ENCODE peak calls at places on chromosomes 5 and 9, in six cellular contexts. J is BJ; V is endothelial cell of umbilical vein; L is CD8-positive, alpha-beta T cell; O is mesendoderm; T is brain microvascular endothelial cell. A is an unnamed sample.

GRCh38 chr5:33205070-33205469 is 235.7 kb upstream of the TARS1 start:
- DNase-seq in J (no peak), V (no peak), L (no peak), O (no peak), T (no peak), A (no peak)

GRCh38 chr9:26682041-26682440 is 210.6 kb downstream of the CAAP1 start:
- DNase-seq in J (no peak), V (no peak), L (no peak), O (no peak), T (no peak), A (no peak)

GRCh38 chr5:139637438-139638089 is 10.6 kb upstream of the CXXC5 start:
- DNase-seq in J (no peak), V (peak; percentile 55), L (peak; percentile 53), O (peak; percentile 89), T (no peak), A (no peak)

GRCh38 chr5:17180957-17181723 is 36.3 kb upstream of the BASP1 start:
- DNase-seq in J (peak; percentile 90), V (peak; percentile 74), L (no peak), O (peak; percentile 94), T (peak; percentile 100), A (peak; percentile 98)

GRCh38 chr5:137218896-137219295 is 280.2 kb downstream of the SPOCK1 start:
- DNase-seq in J (no peak), V (no peak), L (no peak), O (no peak), T (no peak), A (no peak)

GRCh38 chr9:16335788-16336580 is 534.5 kb downstream of the BNC2 start:
- DNase-seq in J (peak; percentile 95), V (peak; percentile 82), L (no peak), O (no peak), T (peak; percentile 97), A (peak; percentile 99)

GRCh38 chr9:34554211-34555001 is 31.6 kb upstream of the ENHO start:
- DNase-seq in J (no peak), V (no peak), L (no peak), O (peak; percentile 47), T (no peak), A (no peak)

GRCh38 chr5:11903614-11904269 is 504 bp downstream of the CTNND2 start:
- DNase-seq in J (no peak), V (no peak), L (no peak), O (peak; percentile 69), T (no peak), A (no peak)

GRCh38 chr9:70352356-70352755 is 62.1 kb downstream of the KLF9 start:
- DNase-seq in J (peak; percentile 18), V (peak; percentile 20), L (no peak), O (no peak), T (peak; percentile 8), A (no peak)

GRCh38 chr9:34185778-34186551 is 7.1 kb downstream of the UBAP1 start:
- DNase-seq in J (peak; percentile 79), V (peak; percentile 92), L (no peak), O (peak; percentile 63), T (peak; percentile 77), A (peak; percentile 90)

GRCh38 chr9:89871871-89872331 is 267.1 kb downstream of the GADD45G start:
- DNase-seq in J (no peak), V (no peak), L (no peak), O (no peak), T (no peak), A (no peak)

GRCh38 chr5:111530298-111530740 is 18.0 kb upstream of the STARD4 start:
- DNase-seq in J (no peak), V (peak; percentile 90), L (peak; percentile 77), O (peak; percentile 78), T (peak; percentile 98), A (peak; percentile 68)

GRCh38 chr5:61306531-61307195 is 25.4 kb upstream of the ZSWIM6 start:
- DNase-seq in J (no peak), V (no peak), L (no peak), O (peak; percentile 79), T (peak; percentile 87), A (no peak)

GRCh38 chr9:68610016-68610415 is 69.3 kb upstream of the TMEM252 start:
- DNase-seq in J (no peak), V (no peak), L (no peak), O (no peak), T (no peak), A (no peak)

GRCh38 chr5:77777281-77777892 is 1.2 kb upstream of the TBCA start:
- DNase-seq in J (no peak), V (no peak), L (no peak), O (no peak), T (no peak), A (no peak)

GRCh38 chr9:16090907-16091629 is 538.2 kb downstream of the CCDC171 start:
- DNase-seq in J (no peak), V (no peak), L (no peak), O (peak; percentile 80), T (no peak), A (no peak)

GRCh38 chr5:124740991-124741583 is 5.4 kb downstream of the ZNF608 start:
- DNase-seq in J (peak; percentile 89), V (no peak), L (no peak), O (no peak), T (no peak), A (no peak)

GRCh38 chr9:132879443-132880310 is 979 bp downstream of the SPACA9 start:
- DNase-seq in J (no peak), V (no peak), L (no peak), O (no peak), T (no peak), A (no peak)
- H3K4me3 ChIP-seq in J (no peak overlapping the region), V (no peak overlapping the region), L (no peak overlapping the region), O (no peak overlapping the region), T (peak overlapping the region; percentile 92), A (peak overlapping the region; percentile 94)

GRCh38 chr9:125750656-125751035 is 3.5 kb downstream of the PBX3 start:
- DNase-seq in J (no peak), V (no peak), L (no peak), O (peak; percentile 71), T (no peak), A (no peak)
- H3K4me3 ChIP-seq in J (no peak overlapping the region), V (no peak overlapping the region), L (no peak overlapping the region), O (no peak overlapping the region), T (no peak overlapping the region), A (no peak overlapping the region)

GRCh38 chr5:1277781-1278180 is 17.1 kb downstream of the TERT start:
- DNase-seq in J (no peak), V (no peak), L (no peak), O (no peak), T (no peak), A (no peak)

GRCh38 chr5:1277331-1277730 is 17.5 kb downstream of the TERT start:
- DNase-seq in J (no peak), V (no peak), L (no peak), O (no peak), T (no peak), A (no peak)

GRCh38 chr5:1276930-1277329 is 17.9 kb downstream of the TERT start:
- DNase-seq in J (no peak), V (no peak), L (no peak), O (no peak), T (no peak), A (no peak)

GRCh38 chr5:1278656-1279442 is 16.0 kb downstream of the TERT start:
- DNase-seq in J (no peak), V (no peak), L (no peak), O (no peak), T (no peak), A (no peak)

GRCh38 chr5:1278216-1278615 is 16.7 kb downstream of the TERT start:
- DNase-seq in J (no peak), V (no peak), L (no peak), O (no peak), T (no peak), A (no peak)
- H3K4me3 ChIP-seq in J (no peak overlapping the region), V (no peak overlapping the region), L (no peak overlapping the region), O (no peak overlapping the region), T (no peak overlapping the region), A (no peak overlapping the region)

DNA sequence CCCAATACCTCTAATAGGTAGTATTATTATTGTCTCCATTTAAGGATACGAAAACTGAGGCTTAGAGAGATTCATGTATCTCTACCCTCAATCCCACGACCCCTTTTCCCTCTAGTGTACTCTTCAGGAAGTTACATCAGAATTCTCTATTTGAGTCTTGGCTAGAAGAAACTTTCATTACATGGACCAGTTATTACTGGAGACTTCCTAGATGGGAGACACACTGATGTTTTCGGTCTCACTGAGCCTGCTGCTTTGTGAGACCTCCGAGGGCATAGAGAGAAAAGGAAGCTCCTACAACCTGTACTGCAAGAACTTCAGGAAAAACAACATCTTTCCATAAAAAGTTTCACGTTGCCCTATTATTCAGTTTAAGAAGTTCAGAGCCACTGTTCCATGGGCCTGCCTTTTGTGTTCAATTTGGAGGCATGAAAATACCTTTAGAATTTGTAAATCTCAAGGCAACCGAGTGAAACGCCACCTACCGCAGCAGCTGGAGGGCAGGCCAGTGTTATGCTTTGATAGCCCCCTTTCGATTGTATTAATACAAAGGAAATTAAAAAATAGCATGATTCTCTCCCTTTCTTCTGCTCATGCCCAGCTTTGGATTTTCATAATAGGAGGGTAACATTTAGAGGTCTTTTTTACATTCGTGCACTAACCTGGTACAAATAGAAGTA is 223.3 kb downstream of the EBF1 start:
- DNase-seq in J (no peak), V (no peak), L (no peak), O (no peak), T (no peak), A (no peak)
- H3K4me3 ChIP-seq in J (no peak overlapping the region), V (no peak overlapping the region), L (no peak overlapping the region), O (no peak overlapping the region), T (no peak overlapping the region), A (no peak overlapping the region)

GRCh38 chr5:131281868-131282234 is 18.0 kb downstream of the CDC42SE2 start:
- DNase-seq in J (no peak), V (no peak), L (no peak), O (no peak), T (no peak), A (no peak)
- H3K4me3 ChIP-seq in J (no peak overlapping the region), V (no peak overlapping the region), L (peak overlapping the region; percentile 47), O (no peak overlapping the region), T (no peak overlapping the region), A (no peak overlapping the region)

GRCh38 chr5:149379807-149380374 is 799 bp upstream of the IL17B start:
- DNase-seq in J (no peak), V (no peak), L (no peak), O (no peak), T (no peak), A (no peak)

GRCh38 chr5:149376711-149377447 is 2.2 kb downstream of the IL17B start:
- DNase-seq in J (no peak), V (no peak), L (no peak), O (no peak), T (no peak), A (no peak)

GRCh38 chr5:149379177-149379761 is at the start of gene IL17B:
- DNase-seq in J (no peak), V (no peak), L (no peak), O (no peak), T (no peak), A (no peak)

GRCh38 chr5:149376104-149376503 is 3.0 kb downstream of the IL17B start:
- DNase-seq in J (no peak), V (no peak), L (no peak), O (no peak), T (no peak), A (no peak)

GRCh38 chr5:149378241-149378805 is 769 bp downstream of the IL17B start:
- DNase-seq in J (no peak), V (no peak), L (no peak), O (no peak), T (no peak), A (no peak)
- H3K4me3 ChIP-seq in J (no peak overlapping the region), V (no peak overlapping the region), L (no peak overlapping the region), O (no peak overlapping the region), T (no peak overlapping the region), A (no peak overlapping the region)

GRCh38 chr5:10482791-10483530 is 41.3 kb downstream of the ROPN1L start:
- DNase-seq in J (no peak), V (no peak), L (no peak), O (no peak), T (no peak), A (no peak)
- H3K4me3 ChIP-seq in J (no peak overlapping the region), V (no peak overlapping the region), L (no peak overlapping the region), O (no peak overlapping the region), T (no peak overlapping the region), A (no peak overlapping the region)

GRCh38 chr9:121975801-121976277 is 117.3 kb downstream of the TTLL11 start:
- DNase-seq in J (no peak), V (no peak), L (no peak), O (no peak), T (no peak), A (no peak)
- H3K4me3 ChIP-seq in J (no peak overlapping the region), V (no peak overlapping the region), L (no peak overlapping the region), O (no peak overlapping the region), T (no peak overlapping the region), A (no peak overlapping the region)